ENCODE peak calls at places on chromosomes 6 and 20, in four cellular contexts. One of them, this sample, is unnamed.

GRCh38 chr6:21732731-21733130 is 139.2 kb downstream of the SOX4 start:
- DNase-seq in brain microvascular endothelial cell: no peak
- DNase-seq in AG04449: no peak
- DNase-seq in epithelial cell of esophagus: no peak
- DNase-seq in this sample: no peak

GRCh38 chr6:20953019-20953418 is 418.8 kb downstream of the CDKAL1 start:
- DNase-seq in brain microvascular endothelial cell: no peak
- DNase-seq in AG04449: no peak
- DNase-seq in epithelial cell of esophagus: no peak
- DNase-seq in this sample: peak

GRCh38 chr20:16314320-16314719 is 258.9 kb downstream of the KIF16B start:
- DNase-seq in brain microvascular endothelial cell: no peak
- DNase-seq in AG04449: no peak
- DNase-seq in epithelial cell of esophagus: no peak
- DNase-seq in this sample: no peak

GRCh38 chr20:59147197-59147596 is 16.4 kb upstream of the ZNF831 start:
- DNase-seq in brain microvascular endothelial cell: no peak
- DNase-seq in AG04449: no peak
- DNase-seq in epithelial cell of esophagus: no peak
- DNase-seq in this sample: no peak

GRCh38 chr6:150369408-150369807 is 596 bp downstream of the IYD start:
- DNase-seq in brain microvascular endothelial cell: no peak
- DNase-seq in AG04449: no peak
- DNase-seq in epithelial cell of esophagus: no peak
- DNase-seq in this sample: no peak

GRCh38 chr6:36739947-36740817 is 42.6 kb downstream of the RAB44 start:
- DNase-seq in brain microvascular endothelial cell: no peak
- DNase-seq in AG04449: no peak
- DNase-seq in epithelial cell of esophagus: peak
- DNase-seq in this sample: no peak

GRCh38 chr6:48109902-48110301 is 1.1 kb downstream of the PTCHD4 start:
- DNase-seq in brain microvascular endothelial cell: no peak
- DNase-seq in AG04449: no peak
- DNase-seq in epithelial cell of esophagus: peak
- DNase-seq in this sample: no peak

GRCh38 chr20:58194176-58194796 is 34.2 kb downstream of the ANKRD60 start:
- DNase-seq in brain microvascular endothelial cell: no peak
- DNase-seq in AG04449: no peak
- DNase-seq in epithelial cell of esophagus: no peak
- DNase-seq in this sample: no peak

GRCh38 chr6:44002591-44003344 is 124.5 kb downstream of the MRPL14 start:
- DNase-seq in brain microvascular endothelial cell: peak
- DNase-seq in AG04449: no peak
- DNase-seq in epithelial cell of esophagus: peak
- DNase-seq in this sample: no peak

GRCh38 chr6:32692019-32692418 is 25.6 kb upstream of the HLA-DQB1 start:
- DNase-seq in brain microvascular endothelial cell: no peak
- DNase-seq in AG04449: no peak
- DNase-seq in epithelial cell of esophagus: peak
- DNase-seq in this sample: no peak

GRCh38 chr20:49280463-49281058 is 2.7 kb upstream of the ZNFX1 start:
- DNase-seq in brain microvascular endothelial cell: no peak
- DNase-seq in AG04449: no peak
- DNase-seq in epithelial cell of esophagus: no peak
- DNase-seq in this sample: no peak

GRCh38 chr6:147285087-147285855 is 81.1 kb downstream of the STXBP5 start:
- DNase-seq in brain microvascular endothelial cell: no peak
- DNase-seq in AG04449: no peak
- DNase-seq in epithelial cell of esophagus: peak
- DNase-seq in this sample: peak
- TF ChIP-seq CTCF in brain microvascular endothelial cell: peak
- TF ChIP-seq CTCF in AG04449: no peak
- TF ChIP-seq CTCF in epithelial cell of esophagus: peak
- TF ChIP-seq CTCF in this sample: peak

GRCh38 chr20:3796477-3797225 is 541 bp downstream of the CDC25B start:
- DNase-seq in brain microvascular endothelial cell: no peak
- DNase-seq in AG04449: no peak
- DNase-seq in epithelial cell of esophagus: no peak
- DNase-seq in this sample: no peak
- H3K4me3 ChIP-seq in brain microvascular endothelial cell: peak
- H3K4me3 ChIP-seq in AG04449: peak
- H3K4me3 ChIP-seq in epithelial cell of esophagus: peak
- H3K4me3 ChIP-seq in this sample: peak

DNA sequence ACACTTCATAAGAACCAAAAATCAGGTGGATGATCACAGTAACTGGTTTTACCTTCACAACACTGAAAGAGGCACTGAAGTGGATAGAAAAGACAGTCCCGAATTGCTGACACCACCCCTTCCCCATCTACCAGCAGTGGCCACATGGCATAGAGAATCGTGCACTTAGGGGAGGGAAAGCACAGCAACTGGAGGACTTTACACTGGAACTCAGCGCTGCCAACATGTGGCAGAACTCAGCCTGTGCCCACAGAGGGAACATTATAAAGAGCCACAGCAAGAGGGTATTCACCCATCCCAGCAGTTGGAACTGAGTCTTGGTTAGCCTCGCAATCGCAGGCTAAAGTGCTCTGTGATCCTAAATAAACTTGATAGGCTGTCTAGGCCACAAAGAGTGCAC is 6.5 kb upstream of the KIAA1586 start:
- DNase-seq in brain microvascular endothelial cell: no peak
- DNase-seq in AG04449: no peak
- DNase-seq in epithelial cell of esophagus: peak
- DNase-seq in this sample: no peak
- TF ChIP-seq CTCF in brain microvascular endothelial cell: peak
- TF ChIP-seq CTCF in AG04449: no peak
- TF ChIP-seq CTCF in epithelial cell of esophagus: peak
- TF ChIP-seq CTCF in this sample: peak

GRCh38 chr20:45892828-45893500 is 1.8 kb downstream of the CTSA start:
- DNase-seq in brain microvascular endothelial cell: no peak
- DNase-seq in AG04449: no peak
- DNase-seq in epithelial cell of esophagus: peak
- DNase-seq in this sample: no peak
- H3K4me3 ChIP-seq in brain microvascular endothelial cell: no peak
- H3K4me3 ChIP-seq in AG04449: peak
- H3K4me3 ChIP-seq in epithelial cell of esophagus: no peak
- H3K4me3 ChIP-seq in this sample: no peak

This sample was measured in astrocyte of the cerebellum.